ENCODE peak calls at places on chromosomes 1 and 21, in eight cellular contexts. U, C, J, O, S, K, X and W are unnamed samples.

GRCh38 chr1:42137766-42138165 is 15.4 kb upstream of the GUCA2B start:
- DNase-seq in U (no peak), C (no peak), J (no peak), X (no peak), O (no peak), S (no peak), K (no peak), W (no peak)

GRCh38 chr1:219988387-219988786 is 57.9 kb downstream of the EPRS1 start:
- DNase-seq in O (peak; percentile 31), K (no peak), X (no peak), J (no peak), U (no peak), C (no peak), S (no peak), W (peak; percentile 33)

GRCh38 chr1:12345350-12346217 is 115.8 kb downstream of the VPS13D start:
- DNase-seq in S (no peak), X (no peak), J (no peak), U (no peak), O (peak; percentile 12), K (no peak), C (no peak), W (no peak)

GRCh38 chr1:64878931-64879710 is 87.2 kb downstream of the JAK1 start:
- DNase-seq in K (no peak), O (no peak), S (peak; percentile 50), X (no peak), J (no peak), C (no peak), U (no peak), W (no peak)

GRCh38 chr1:196609114-196609737 is 986 bp upstream of the KCNT2 start:
- DNase-seq in K (peak; percentile 45), X (peak; percentile 6), O (peak; percentile 6), C (no peak), S (peak; percentile 11), U (peak; percentile 16), J (no peak), W (no peak)

GRCh38 chr21:39976805-39977204 is 109.6 kb downstream of the PCP4 start:
- DNase-seq in X (no peak), K (no peak), S (no peak), C (no peak), J (no peak), O (no peak), U (no peak), W (no peak)

GRCh38 chr1:192878249-192878648 is 69.4 kb downstream of the RGS2 start:
- DNase-seq in O (no peak), U (peak; percentile 66), K (no peak), J (peak; percentile 68), X (no peak), C (peak; percentile 31), S (peak; percentile 43), W (no peak)

GRCh38 chr1:218705911-218706893 is 361.1 kb downstream of the TGFB2 start:
- DNase-seq in X (peak; percentile 100), J (no peak), S (peak; percentile 97), O (no peak), C (no peak), K (no peak), U (no peak), W (no peak)

GRCh38 chr1:181476581-181476980 is 6.7 kb upstream of the CACNA1E start:
- DNase-seq in S (no peak), U (no peak), X (no peak), K (no peak), J (no peak), O (no peak), C (no peak), W (no peak)

GRCh38 chr1:181475580-181475979 is 7.7 kb upstream of the CACNA1E start:
- DNase-seq in S (no peak), X (no peak), J (no peak), C (no peak), K (no peak), U (no peak), O (no peak), W (no peak)

GRCh38 chr1:181482001-181482430 is 1.3 kb upstream of the CACNA1E start:
- DNase-seq in O (no peak), S (no peak), X (no peak), J (no peak), C (no peak), K (peak; percentile 19), U (no peak), W (no peak)

GRCh38 chr1:181482521-181483083 is 715 bp upstream of the CACNA1E start:
- DNase-seq in X (peak; percentile 45), K (peak; percentile 76), O (peak; percentile 80), S (peak; percentile 0), J (no peak), C (peak; percentile 11), U (no peak), W (peak; percentile 83)

DNA sequence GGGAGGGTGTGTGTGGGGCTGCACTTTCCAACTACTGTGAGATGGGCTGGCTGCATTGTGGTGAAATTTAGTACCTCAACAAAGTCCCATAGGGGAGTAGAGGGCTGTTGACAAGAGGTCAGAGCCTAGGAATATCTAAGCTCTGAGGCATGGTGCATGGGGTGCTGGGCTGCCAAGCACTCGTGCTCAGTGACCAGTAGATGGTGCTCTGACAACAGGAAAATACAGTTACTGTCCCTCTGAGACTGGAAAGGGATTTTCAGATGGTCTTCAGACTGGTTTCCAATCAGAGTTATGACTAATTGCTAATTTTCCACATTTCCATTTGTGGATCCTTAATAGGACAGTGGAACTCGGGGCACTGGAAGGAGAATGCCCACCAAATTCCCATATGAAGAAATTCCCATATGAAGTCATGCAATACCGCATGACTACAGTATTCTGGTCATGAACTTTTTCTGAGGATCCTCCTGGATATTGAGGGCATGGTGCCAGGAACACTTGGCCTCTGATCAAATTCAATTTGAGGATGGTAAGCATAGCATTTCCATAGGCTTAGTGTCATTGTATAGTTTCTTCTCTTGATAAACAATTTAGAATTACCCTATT is 4.1 kb upstream of the CACNA1E start:
- DNase-seq in S (peak; percentile 71), U (peak; percentile 55), C (peak; percentile 26), O (peak; percentile 78), X (peak; percentile 56), K (peak; percentile 56), J (peak; percentile 55), W (peak; percentile 76)
- TF ChIP-seq CTCF in S (peak; percentile 76), U (peak; percentile 64), C (peak; percentile 73), O (peak; percentile 95), X (peak; percentile 88), K (peak; percentile 55), J (peak; percentile 83), W (peak; percentile 94)

DNA sequence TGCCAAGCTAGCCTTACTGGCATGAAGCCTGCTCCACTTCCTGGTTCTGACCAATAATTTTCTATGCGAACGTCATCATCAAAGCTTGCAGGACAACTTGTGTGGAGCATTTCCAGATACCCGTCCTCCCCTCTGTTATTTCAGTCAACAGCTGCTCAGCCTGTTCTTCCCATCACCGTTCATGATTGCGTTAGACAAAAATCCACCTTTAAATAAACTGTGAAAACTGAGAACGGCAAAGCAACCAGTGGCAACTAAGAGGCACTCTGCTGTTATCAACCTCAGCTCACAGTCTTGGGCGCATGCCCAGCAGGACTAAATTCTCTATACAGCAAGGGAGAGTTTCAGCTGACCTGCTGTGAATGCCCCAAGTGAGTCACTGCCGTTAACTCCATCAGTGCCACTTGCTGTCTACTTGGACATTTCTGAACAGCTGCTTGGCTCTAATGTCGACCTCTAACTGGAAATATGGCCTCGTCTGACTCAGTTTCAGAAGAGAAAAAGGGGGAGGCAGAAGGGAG is 207.4 kb upstream of the RUNX1 start:
- DNase-seq in C (peak; percentile 78), X (peak; percentile 94), U (peak; percentile 79), S (peak; percentile 100), J (peak; percentile 95), O (no peak), K (no peak), W (no peak)
- TF ChIP-seq CTCF in C (no peak), X (peak; percentile 36), U (no peak), S (no peak), J (peak; percentile 6), O (no peak), K (no peak), W (no peak)

DNA sequence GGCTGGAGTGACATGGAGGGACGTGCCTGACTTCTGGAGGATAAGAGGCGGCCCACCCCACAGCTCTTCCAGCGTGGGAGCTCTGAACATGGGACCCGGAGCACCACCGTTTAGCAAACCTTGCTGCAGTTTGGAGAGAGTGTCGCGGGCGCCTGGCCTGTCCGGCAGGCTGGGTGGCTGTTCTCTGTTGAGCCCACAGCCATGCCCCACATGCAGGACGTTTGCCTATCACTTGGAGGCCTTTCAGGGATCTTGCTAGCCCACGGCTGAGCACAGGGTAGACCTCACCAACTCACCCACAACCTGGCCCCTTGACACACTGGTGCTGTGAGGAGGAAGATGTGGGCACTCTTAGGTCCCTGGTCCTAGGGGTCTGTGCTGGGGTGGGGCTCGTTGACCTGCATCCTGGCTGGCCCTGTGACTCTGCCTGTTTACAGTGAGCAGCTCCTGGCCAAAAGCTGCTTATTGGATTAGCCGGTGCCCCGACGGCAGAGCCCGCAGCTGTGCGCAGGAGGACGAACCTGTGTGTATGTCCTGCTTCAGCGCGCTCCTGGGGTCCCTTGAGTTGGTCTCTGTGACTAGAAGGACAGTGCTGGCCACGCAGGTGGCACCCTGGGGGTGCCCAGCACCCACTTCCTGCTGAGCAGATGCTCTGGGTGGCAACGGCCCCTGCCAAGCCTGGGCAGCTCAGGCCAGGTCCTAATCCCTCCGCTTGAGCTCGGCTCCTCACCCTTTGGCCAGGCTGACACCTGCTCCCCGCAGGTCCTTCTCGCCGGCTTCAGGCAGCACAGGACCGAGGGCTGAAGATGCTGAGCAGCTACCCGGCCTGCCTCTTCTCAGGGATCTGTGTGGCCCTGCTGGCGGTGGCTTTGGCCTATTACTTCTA is 72.4 kb upstream of the TRAPPC10 start:
- DNase-seq in S (no peak), C (no peak), O (no peak), K (no peak), U (no peak), X (no peak), J (no peak), W (no peak)
- TF ChIP-seq CTCF in S (no peak), C (peak; percentile 43), O (no peak), K (no peak), U (no peak), X (no peak), J (no peak), W (no peak)

GRCh38 chr1:205670143-205670431 is 10.2 kb downstream of the SLC45A3 start:
- DNase-seq in S (no peak), O (no peak), K (no peak), C (no peak), U (no peak), J (no peak), X (no peak), W (no peak)

GRCh38 chr1:205672929-205673328 is 7.4 kb downstream of the SLC45A3 start:
- DNase-seq in O (no peak), U (no peak), K (no peak), X (no peak), J (no peak), S (no peak), C (no peak), W (no peak)

GRCh38 chr1:205670611-205671430 is 9.5 kb downstream of the SLC45A3 start:
- DNase-seq in J (no peak), O (peak; percentile 31), X (no peak), K (no peak), S (no peak), C (no peak), U (no peak), W (no peak)

GRCh38 chr1:205675247-205675646 is 5.1 kb downstream of the SLC45A3 start:
- DNase-seq in K (no peak), S (no peak), U (no peak), C (no peak), J (no peak), X (no peak), O (no peak), W (no peak)

DNA sequence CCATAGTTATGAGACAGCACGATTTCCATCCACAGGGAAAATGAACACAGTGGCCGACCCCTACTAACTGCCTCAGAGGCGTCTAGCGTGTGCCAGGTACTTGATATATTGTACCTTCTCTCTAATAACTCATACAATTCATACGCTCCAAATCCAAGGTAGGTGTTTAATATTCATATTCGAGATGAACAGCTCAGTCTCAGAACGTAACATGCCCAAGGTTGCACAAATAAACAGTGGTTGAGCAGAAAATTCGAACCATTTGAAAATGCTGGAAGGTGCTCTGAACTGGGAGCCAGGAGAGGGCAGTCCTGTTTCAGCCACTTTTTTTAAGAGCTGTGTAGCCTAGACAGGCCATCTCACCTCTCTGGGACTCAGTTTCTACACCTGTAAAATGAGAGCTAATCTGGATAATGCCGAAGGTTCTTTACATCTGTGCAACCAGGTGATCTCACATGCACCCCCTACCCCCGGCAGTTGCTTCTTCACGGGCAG is 7.9 kb downstream of the SLC45A3 start:
- DNase-seq in U (no peak), X (no peak), S (no peak), K (no peak), O (no peak), J (no peak), C (no peak), W (no peak)
- TF ChIP-seq CTCF in U (no peak), X (peak; percentile 0), S (no peak), K (no peak), O (no peak), J (no peak), C (no peak), W (no peak)